ENCODE peak calls at places on chromosomes 7 and 10, in seven cellular contexts. H is cerebellar nuclear complex; U is CD14-positive monocyte; Z is COR-L47; D is NCI-H1105; A is T-cell; X is CD8-positive, alpha-beta T cell. J is an unnamed sample.

GRCh38 chr10:47241946-47242900 is 57.8 kb upstream of the GDF10 start:
- DNase-seq in H (no peak), U (no peak), Z (no peak), D (no peak), A (no peak), X (no peak), J (no peak)

GRCh38 chr7:115299379-115300038 is 377.6 kb downstream of the MDFIC start:
- DNase-seq in H (no peak), U (no peak), Z (no peak), D (no peak), A (no peak), X (no peak), J (no peak)

GRCh38 chr10:63491558-63492316 is 26.0 kb upstream of the JMJD1C start:
- DNase-seq in H (no peak), U (no peak), Z (no peak), D (no peak), A (no peak), X (no peak), J (no peak)

GRCh38 chr10:96645191-96645721 is 58.4 kb upstream of the TM9SF3 start:
- DNase-seq in H (no peak), U (peak), Z (no peak), D (no peak), A (no peak), X (no peak), J (no peak)

GRCh38 chr10:71719042-71719441 is 536 bp downstream of the C10orf105 start:
- DNase-seq in H (no peak), U (no peak), Z (no peak), D (no peak), A (no peak), X (no peak), J (no peak)

GRCh38 chr7:120402368-120402767 is 129.4 kb downstream of the KCND2 start:
- DNase-seq in H (no peak), U (no peak), Z (no peak), D (no peak), A (no peak), X (no peak), J (no peak)

GRCh38 chr7:93310346-93310745 is 78.2 kb downstream of the VPS50 start:
- DNase-seq in H (no peak), U (no peak), Z (no peak), D (no peak), A (no peak), X (no peak), J (no peak)

GRCh38 chr7:155420116-155420515 is 37.8 kb upstream of the EN2 start:
- DNase-seq in H (no peak), U (no peak), Z (no peak), D (no peak), A (no peak), X (no peak), J (no peak)

GRCh38 chr7:113774182-113774807 is 144.5 kb downstream of the PPP1R3A start:
- DNase-seq in H (no peak), U (no peak), Z (peak), D (peak), A (no peak), X (no peak), J (peak)

GRCh38 chr7:155428171-155428834 is 29.6 kb upstream of the EN2 start:
- DNase-seq in H (no peak), U (no peak), Z (no peak), D (no peak), A (no peak), X (no peak), J (no peak)

GRCh38 chr10:112957589-112958202 is 7.6 kb downstream of the TCF7L2 start:
- DNase-seq in H (no peak), U (no peak), Z (no peak), D (no peak), A (no peak), X (no peak), J (no peak)

GRCh38 chr7:409344-410281 is 110.0 kb downstream of the PDGFA start:
- DNase-seq in H (no peak), U (no peak), Z (no peak), D (no peak), A (no peak), X (no peak), J (no peak)

GRCh38 chr7:134865001-134865845 is 85.8 kb downstream of the CALD1 start:
- DNase-seq in H (no peak), U (no peak), Z (no peak), D (no peak), A (peak), X (no peak), J (no peak)

GRCh38 chr7:159193543-159193942 is 48.9 kb upstream of the VIPR2 start:
- DNase-seq in H (no peak), U (no peak), Z (no peak), D (no peak), A (no peak), X (no peak), J (no peak)

GRCh38 chr7:80681272-80681885 is 42.9 kb downstream of the CD36 start:
- DNase-seq in H (no peak), U (no peak), Z (peak), D (peak), A (no peak), X (no peak), J (peak)

GRCh38 chr10:112789248-112789647 is 160.8 kb upstream of the TCF7L2 start:
- DNase-seq in H (no peak), U (no peak), Z (no peak), D (no peak), A (no peak), X (no peak), J (no peak)

GRCh38 chr7:79377097-79377496 is 76.4 kb downstream of the MAGI2 start:
- DNase-seq in H (no peak), U (no peak), Z (no peak), D (no peak), A (no peak), X (no peak), J (no peak)

GRCh38 chr10:128064615-128065580 is 61.3 kb downstream of the MKI67 start:
- DNase-seq in H (no peak), U (peak), Z (no peak), D (no peak), A (peak), X (peak), J (no peak)

GRCh38 chr7:81150951-81151361 is 232.1 kb upstream of the SEMA3C start:
- DNase-seq in H (no peak), U (no peak), Z (peak), D (no peak), A (no peak), X (no peak), J (no peak)